ENCODE peak calls at places on chromosomes 5 and 9, in six cellular contexts. One of them, this sample, is unnamed.

GRCh38 chr5:179427676-179428056 is 82.4 kb upstream of the ADAMTS2 start:
- DNase-seq in NCI-H524: no peak
- DNase-seq in fibroblast of pulmonary artery: no peak
- DNase-seq in cardiac septum: peak; percentile 63
- DNase-seq in neural crest cell: no peak
- DNase-seq in H4: no peak
- DNase-seq in this sample: no peak

GRCh38 chr9:100322954-100323536 is 29.7 kb downstream of the TEX10 start:
- DNase-seq in H4: peak; percentile 12
- DNase-seq in fibroblast of pulmonary artery: peak; percentile 65
- DNase-seq in cardiac septum: no peak
- DNase-seq in neural crest cell: peak; percentile 44
- DNase-seq in NCI-H524: peak; percentile 31
- DNase-seq in this sample: peak; percentile 64

GRCh38 chr9:109816490-109816889 is 36.5 kb downstream of the PALM2AKAP2 start:
- DNase-seq in cardiac septum: no peak
- DNase-seq in neural crest cell: no peak
- DNase-seq in H4: peak; percentile 99
- DNase-seq in fibroblast of pulmonary artery: peak; percentile 95
- DNase-seq in NCI-H524: no peak
- DNase-seq in this sample: peak; percentile 94

GRCh38 chr5:180599981-180600553 is 8.8 kb upstream of the SCGB3A1 start:
- DNase-seq in H4: no peak
- DNase-seq in cardiac septum: peak; percentile 15
- DNase-seq in neural crest cell: no peak
- DNase-seq in NCI-H524: no peak
- DNase-seq in fibroblast of pulmonary artery: no peak
- DNase-seq in this sample: no peak

GRCh38 chr9:6355728-6356127 is 27.6 kb downstream of the TPD52L3 start:
- DNase-seq in neural crest cell: no peak
- DNase-seq in fibroblast of pulmonary artery: peak; percentile 51
- DNase-seq in NCI-H524: no peak
- DNase-seq in cardiac septum: no peak
- DNase-seq in H4: peak; percentile 9
- DNase-seq in this sample: peak; percentile 68

GRCh38 chr5:96661101-96661840 is 905 bp upstream of the CAST start:
- DNase-seq in cardiac septum: no peak
- DNase-seq in NCI-H524: no peak
- DNase-seq in fibroblast of pulmonary artery: peak; percentile 49
- DNase-seq in H4: peak; percentile 48
- DNase-seq in neural crest cell: peak; percentile 4
- DNase-seq in this sample: peak; percentile 69

GRCh38 chr9:87676976-87677775 is 48.7 kb upstream of the CTSL start:
- DNase-seq in neural crest cell: no peak
- DNase-seq in H4: no peak
- DNase-seq in cardiac septum: peak; percentile 71
- DNase-seq in fibroblast of pulmonary artery: peak; percentile 82
- DNase-seq in NCI-H524: no peak
- DNase-seq in this sample: peak; percentile 51

GRCh38 chr9:127846451-127847154 is 7.9 kb downstream of the ENG start:
- DNase-seq in neural crest cell: no peak
- DNase-seq in NCI-H524: no peak
- DNase-seq in cardiac septum: no peak
- DNase-seq in H4: no peak
- DNase-seq in fibroblast of pulmonary artery: no peak
- DNase-seq in this sample: peak; percentile 77

GRCh38 chr9:123174079-123174478 is 94.3 kb downstream of the STRBP start:
- DNase-seq in cardiac septum: no peak
- DNase-seq in H4: no peak
- DNase-seq in NCI-H524: no peak
- DNase-seq in neural crest cell: no peak
- DNase-seq in fibroblast of pulmonary artery: no peak
- DNase-seq in this sample: no peak

This sample was measured in fibroblast of the aortic adventitia.